ENCODE peak calls at places on chromosomes 4 and X, in ten cellular contexts. U is cardiac fibroblast; D is GM12865; I is HCT116; K is KBM-7; A is activated T-helper 1 cell treated with anti-CD3 and anti-CD28 coated beads, Interleukin-12 subunit alpha, Interleukin-12 subunit beta, Interleukin-2, Interleukin-4 antibody, amounts not matched to agents 30 ng/mL and 10 ng/mL and 1 ng/mL, durations not matched to agents 14 hours and 24 hours and 36 hours; Q is amniotic epithelial cell; T is NCI-H446; H is fibroblast of gingiva; X is HEK293T. E is an unnamed sample.

GRCh38 chr4:1504786-1505500 is 98.7 kb upstream of the NKX1-1 start:
- DNase-seq in I (no peak), T (no peak), U (no peak), H (no peak), X (no peak), D (no peak), Q (no peak), A (no peak), K (no peak), E (no peak)

GRCh38 chrX:30612250-30612655 is 34.7 kb upstream of the TASL start:
- DNase-seq in X (no peak), A (no peak), U (no peak), I (no peak), K (no peak), T (no peak), H (no peak), Q (no peak), D (no peak), E (no peak)

GRCh38 chr4:5383191-5383980 is 325.0 kb downstream of the EVC2 start:
- DNase-seq in X (no peak), U (peak), T (no peak), H (no peak), D (no peak), Q (no peak), A (no peak), K (no peak), I (no peak), E (no peak)

GRCh38 chr4:26321326-26322276 is 787 bp downstream of the RBPJ start:
- DNase-seq in D (peak), Q (peak), K (peak), I (no peak), A (peak), X (no peak), U (peak), T (no peak), H (peak), E (peak)

GRCh38 chr4:173211838-173212237 is 43.2 kb downstream of the GALNT7 start:
- DNase-seq in H (no peak), T (no peak), X (no peak), K (no peak), D (no peak), Q (peak), I (peak), A (no peak), U (peak), E (peak)

GRCh38 chrX:39857780-39858179 is 240.0 kb downstream of the BCOR start:
- DNase-seq in A (peak), U (no peak), K (no peak), X (no peak), I (no peak), D (peak), Q (no peak), T (no peak), H (no peak), E (no peak)

GRCh38 chrX:98057176-98057575 is 1173.5 kb downstream of the RPA4 start:
- DNase-seq in A (no peak), D (no peak), K (no peak), U (no peak), Q (no peak), X (no peak), I (no peak), T (no peak), H (no peak), E (no peak)

GRCh38 chr4:152991361-152991760 is 55.2 kb downstream of the FHDC1 start:
- DNase-seq in I (no peak), D (no peak), T (no peak), K (no peak), U (no peak), X (no peak), H (no peak), Q (no peak), A (no peak), E (no peak)

GRCh38 chrX:70436380-70436779 is 8.3 kb upstream of the DLG3 start:
- DNase-seq in X (peak), Q (no peak), I (no peak), K (peak), T (peak), H (no peak), D (no peak), U (peak), A (no peak), E (peak)

GRCh38 chr4:4461850-4462249 is 74.9 kb downstream of the NSG1 start:
- DNase-seq in I (no peak), T (no peak), A (no peak), X (no peak), U (no peak), D (no peak), H (no peak), K (no peak), Q (no peak), E (no peak)